ENCODE peak calls at places on chromosomes 12 and 14, in eight cellular contexts. One of them, this sample, is unnamed.

GRCh38 chr14:51424569-51425251 is 184.7 kb downstream of the TMX1 start:
- DNase-seq in right lobe of liver: no peak
- DNase-seq in transverse colon: no peak
- DNase-seq in heart left ventricle: peak; percentile 52
- DNase-seq in IMR-90: peak; percentile 53
- DNase-seq in endothelial cell of umbilical vein: peak; percentile 57
- DNase-seq in tibial nerve: peak; percentile 26
- DNase-seq in uterus: no peak
- DNase-seq in this sample: no peak

GRCh38 chr14:72745991-72746980 is 147.6 kb downstream of the DPF3 start:
- DNase-seq in IMR-90: peak; percentile 84
- DNase-seq in endothelial cell of umbilical vein: no peak
- DNase-seq in uterus: no peak
- DNase-seq in tibial nerve: no peak
- DNase-seq in right lobe of liver: no peak
- DNase-seq in heart left ventricle: no peak
- DNase-seq in transverse colon: no peak
- DNase-seq in this sample: peak; percentile 84

GRCh38 chr14:63426838-63427237 is 108.1 kb upstream of the GPHB5 start:
- DNase-seq in IMR-90: no peak
- DNase-seq in tibial nerve: no peak
- DNase-seq in endothelial cell of umbilical vein: no peak
- DNase-seq in uterus: peak; percentile 36
- DNase-seq in right lobe of liver: no peak
- DNase-seq in heart left ventricle: no peak
- DNase-seq in transverse colon: no peak
- DNase-seq in this sample: no peak

GRCh38 chr14:104105822-104106470 is 20.4 kb downstream of the ASPG start:
- DNase-seq in uterus: no peak
- DNase-seq in tibial nerve: no peak
- DNase-seq in endothelial cell of umbilical vein: no peak
- DNase-seq in right lobe of liver: peak; percentile 56
- DNase-seq in transverse colon: peak; percentile 64
- DNase-seq in heart left ventricle: peak; percentile 15
- DNase-seq in IMR-90: no peak
- DNase-seq in this sample: no peak

GRCh38 chr12:111268738-111269572 is 99.9 kb downstream of the PHETA1 start:
- DNase-seq in uterus: no peak
- DNase-seq in right lobe of liver: no peak
- DNase-seq in endothelial cell of umbilical vein: no peak
- DNase-seq in heart left ventricle: no peak
- DNase-seq in tibial nerve: no peak
- DNase-seq in transverse colon: no peak
- DNase-seq in IMR-90: no peak
- DNase-seq in this sample: no peak

GRCh38 chr14:36221097-36221496 is 44.6 kb upstream of the PTCSC3 start:
- DNase-seq in right lobe of liver: no peak
- DNase-seq in uterus: no peak
- DNase-seq in heart left ventricle: no peak
- DNase-seq in endothelial cell of umbilical vein: no peak
- DNase-seq in tibial nerve: no peak
- DNase-seq in transverse colon: no peak
- DNase-seq in IMR-90: no peak
- DNase-seq in this sample: no peak

GRCh38 chr14:23057757-23058653 is 685 bp upstream of the CDH24 start:
- DNase-seq in right lobe of liver: peak; percentile 90
- DNase-seq in tibial nerve: peak; percentile 68
- DNase-seq in IMR-90: peak; percentile 76
- DNase-seq in transverse colon: peak; percentile 92
- DNase-seq in heart left ventricle: peak; percentile 88
- DNase-seq in endothelial cell of umbilical vein: peak; percentile 87
- DNase-seq in uterus: peak; percentile 89
- DNase-seq in this sample: peak; percentile 96

GRCh38 chr14:21846227-21846885 is 172.7 kb upstream of the OR4E1 start:
- DNase-seq in heart left ventricle: no peak
- DNase-seq in transverse colon: peak; percentile 49
- DNase-seq in IMR-90: peak; percentile 0
- DNase-seq in right lobe of liver: peak; percentile 54
- DNase-seq in tibial nerve: no peak
- DNase-seq in endothelial cell of umbilical vein: peak; percentile 13
- DNase-seq in uterus: no peak
- DNase-seq in this sample: no peak

GRCh38 chr14:95562892-95563685 is 28.2 kb downstream of the GLRX5 start:
- DNase-seq in endothelial cell of umbilical vein: peak; percentile 42
- DNase-seq in right lobe of liver: no peak
- DNase-seq in IMR-90: peak; percentile 16
- DNase-seq in heart left ventricle: no peak
- DNase-seq in tibial nerve: no peak
- DNase-seq in transverse colon: no peak
- DNase-seq in uterus: peak; percentile 20
- DNase-seq in this sample: no peak

GRCh38 chr14:98840076-98840475 is 431.9 kb downstream of the BCL11B start:
- DNase-seq in tibial nerve: no peak
- DNase-seq in heart left ventricle: no peak
- DNase-seq in right lobe of liver: no peak
- DNase-seq in transverse colon: no peak
- DNase-seq in uterus: no peak
- DNase-seq in endothelial cell of umbilical vein: no peak
- DNase-seq in IMR-90: no peak
- DNase-seq in this sample: no peak

GRCh38 chr14:66974397-66975025 is 214.7 kb upstream of the GARIN2 start:
- DNase-seq in transverse colon: no peak
- DNase-seq in endothelial cell of umbilical vein: peak; percentile 5
- DNase-seq in IMR-90: peak; percentile 4
- DNase-seq in uterus: no peak
- DNase-seq in heart left ventricle: no peak
- DNase-seq in right lobe of liver: no peak
- DNase-seq in tibial nerve: no peak
- DNase-seq in this sample: no peak

GRCh38 chr14:101557811-101558738 is 3.2 kb upstream of the DIO3 start:
- DNase-seq in right lobe of liver: peak; percentile 52
- DNase-seq in heart left ventricle: no peak
- DNase-seq in tibial nerve: peak; percentile 46
- DNase-seq in uterus: peak; percentile 72
- DNase-seq in IMR-90: no peak
- DNase-seq in endothelial cell of umbilical vein: no peak
- DNase-seq in transverse colon: peak; percentile 26
- DNase-seq in this sample: no peak

GRCh38 chr12:76649091-76649490 is 89.5 kb upstream of the OSBPL8 start:
- DNase-seq in heart left ventricle: no peak
- DNase-seq in IMR-90: no peak
- DNase-seq in right lobe of liver: no peak
- DNase-seq in tibial nerve: no peak
- DNase-seq in uterus: no peak
- DNase-seq in endothelial cell of umbilical vein: no peak
- DNase-seq in transverse colon: no peak
- DNase-seq in this sample: no peak

GRCh38 chr12:96237465-96238077 is 43.4 kb downstream of the ELK3 start:
- DNase-seq in transverse colon: peak; percentile 59
- DNase-seq in IMR-90: peak; percentile 97
- DNase-seq in uterus: peak; percentile 81
- DNase-seq in endothelial cell of umbilical vein: peak; percentile 96
- DNase-seq in heart left ventricle: peak; percentile 64
- DNase-seq in right lobe of liver: no peak
- DNase-seq in tibial nerve: no peak
- DNase-seq in this sample: peak; percentile 96

GRCh38 chr12:6827437-6827894 is 741 bp upstream of the P3H3 start:
- DNase-seq in heart left ventricle: peak; percentile 92
- DNase-seq in tibial nerve: peak; percentile 87
- DNase-seq in endothelial cell of umbilical vein: peak; percentile 81
- DNase-seq in IMR-90: peak; percentile 79
- DNase-seq in right lobe of liver: no peak
- DNase-seq in transverse colon: peak; percentile 82
- DNase-seq in uterus: peak; percentile 92
- DNase-seq in this sample: peak; percentile 95

DNA sequence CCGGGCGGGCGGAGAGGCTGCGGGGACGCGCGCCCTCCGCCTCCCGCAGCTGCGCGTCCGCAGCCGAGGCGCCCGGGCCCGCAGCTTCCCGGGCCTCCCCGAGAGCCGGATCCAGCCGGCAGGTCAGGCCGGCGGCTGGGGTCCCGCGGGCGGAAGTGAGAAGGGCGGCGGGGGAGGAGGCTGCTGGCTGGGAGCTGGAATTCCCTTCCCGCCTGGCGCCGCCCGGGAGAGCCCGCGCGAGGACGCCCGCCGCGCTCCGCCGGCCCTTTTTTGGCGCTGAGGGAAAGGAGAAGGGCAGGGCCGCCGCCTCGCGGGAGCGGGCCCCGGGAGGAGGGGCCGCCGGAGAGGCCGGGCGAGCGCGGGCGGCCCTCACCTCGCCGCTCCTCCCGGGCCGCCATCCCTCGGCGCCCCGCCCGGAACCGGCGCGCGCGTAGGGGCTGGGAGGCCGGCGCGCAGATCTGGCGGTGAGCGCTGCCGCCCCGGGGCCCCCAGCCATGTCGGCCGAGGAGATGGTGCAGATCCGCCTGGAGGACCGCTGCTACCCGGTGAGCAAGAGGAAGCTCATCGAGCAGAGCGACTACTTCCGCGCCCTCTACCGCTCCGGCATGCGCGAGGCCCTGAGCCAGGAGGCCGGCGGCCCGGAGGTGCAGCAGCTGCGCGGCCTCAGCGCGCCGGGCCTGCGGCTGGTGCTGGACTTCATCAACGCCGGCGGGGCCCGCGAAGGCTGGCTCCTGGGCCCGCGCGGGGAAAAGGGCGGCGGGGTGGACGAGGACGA is at the start of the genes KLHL42 and MANSC4:
- DNase-seq in transverse colon: peak; percentile 69
- DNase-seq in right lobe of liver: peak; percentile 82
- DNase-seq in IMR-90: peak; percentile 73
- DNase-seq in heart left ventricle: peak; percentile 84
- DNase-seq in endothelial cell of umbilical vein: peak; percentile 63
- DNase-seq in uterus: peak; percentile 79
- DNase-seq in tibial nerve: peak; percentile 38
- DNase-seq in this sample: no peak
- TF ChIP-seq POLR2A in transverse colon: peak; percentile 33
- TF ChIP-seq POLR2A in right lobe of liver: peak; percentile 80
- TF ChIP-seq POLR2A in IMR-90: no peak
- TF ChIP-seq POLR2A in heart left ventricle: peak; percentile 30
- TF ChIP-seq POLR2A in endothelial cell of umbilical vein: peak; percentile 70
- TF ChIP-seq POLR2A in uterus: peak; percentile 67
- TF ChIP-seq POLR2A in tibial nerve: no peak
- TF ChIP-seq POLR2A in this sample: peak; percentile 30

DNA sequence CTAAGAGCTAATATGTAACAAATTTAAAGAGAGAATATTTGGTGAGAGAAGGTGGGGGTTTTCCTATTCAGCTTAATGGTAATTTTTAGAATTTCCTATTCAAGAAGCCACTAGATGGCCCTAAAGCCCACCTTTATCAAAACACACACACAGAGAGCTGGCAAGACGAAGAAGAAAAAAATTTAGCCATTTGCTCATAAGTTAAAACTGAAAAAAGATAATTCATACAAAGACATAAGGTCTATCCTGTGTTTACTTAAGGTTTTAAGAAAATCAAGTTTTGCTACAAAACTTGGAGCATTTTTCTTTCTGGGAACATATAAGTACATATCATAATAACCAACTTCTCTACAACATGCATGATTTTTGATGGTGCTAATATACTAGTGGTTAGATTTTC is 46.8 kb upstream of the PCED1B start:
- DNase-seq in uterus: no peak
- DNase-seq in tibial nerve: no peak
- DNase-seq in endothelial cell of umbilical vein: peak; percentile 74
- DNase-seq in right lobe of liver: no peak
- DNase-seq in transverse colon: no peak
- DNase-seq in IMR-90: peak; percentile 77
- DNase-seq in heart left ventricle: no peak
- DNase-seq in this sample: no peak
- H3K27ac ChIP-seq in uterus: no peak overlapping the region
- H3K27ac ChIP-seq in tibial nerve: no peak overlapping the region
- H3K27ac ChIP-seq in endothelial cell of umbilical vein: no peak overlapping the region
- H3K27ac ChIP-seq in right lobe of liver: peak overlapping the region; percentile 17
- H3K27ac ChIP-seq in transverse colon: no peak overlapping the region
- H3K27ac ChIP-seq in IMR-90: no peak overlapping the region
- H3K27ac ChIP-seq in heart left ventricle: no peak overlapping the region
- H3K27ac ChIP-seq in this sample: no peak overlapping the region

DNA sequence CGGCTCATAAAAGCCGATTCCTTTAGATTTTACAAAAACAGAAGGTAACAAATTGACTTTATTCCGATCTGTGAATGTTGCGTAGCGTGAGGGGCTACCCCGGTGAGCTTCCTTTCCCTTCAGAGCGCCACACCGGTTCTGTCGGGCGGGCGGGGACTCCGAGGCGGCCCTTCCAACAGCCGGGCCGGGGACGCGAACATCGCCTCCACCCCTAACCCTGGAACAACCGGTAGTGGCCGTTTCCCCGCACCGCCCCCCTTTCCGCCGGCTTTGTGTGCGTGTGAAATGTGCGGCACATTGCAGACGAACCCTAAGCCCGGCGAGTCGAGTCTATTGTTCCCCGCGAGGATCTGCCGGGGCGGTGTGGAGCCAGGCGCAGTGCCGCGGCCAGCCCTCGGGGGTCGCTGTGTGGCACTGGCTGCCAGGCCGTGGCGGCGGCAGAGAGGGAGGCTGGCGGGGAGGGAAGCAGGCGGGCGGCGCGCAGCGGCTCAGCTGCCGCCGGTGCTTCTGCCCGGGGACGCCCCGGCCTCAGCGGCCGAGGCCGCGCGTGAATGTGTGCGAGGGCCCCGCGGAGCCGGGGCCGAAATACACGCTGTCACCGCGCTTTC is 777 bp upstream of the ARID2 start:
- DNase-seq in uterus: peak; percentile 96
- DNase-seq in transverse colon: peak; percentile 98
- DNase-seq in tibial nerve: peak; percentile 89
- DNase-seq in heart left ventricle: peak; percentile 99
- DNase-seq in right lobe of liver: peak; percentile 98
- DNase-seq in IMR-90: peak; percentile 96
- DNase-seq in endothelial cell of umbilical vein: peak; percentile 97
- DNase-seq in this sample: peak; percentile 98
- TF ChIP-seq POLR2A in uterus: peak; percentile 91
- TF ChIP-seq POLR2A in transverse colon: peak; percentile 95
- TF ChIP-seq POLR2A in tibial nerve: peak; percentile 84
- TF ChIP-seq POLR2A in heart left ventricle: peak; percentile 81
- TF ChIP-seq POLR2A in right lobe of liver: peak; percentile 95
- TF ChIP-seq POLR2A in IMR-90: peak; percentile 95
- TF ChIP-seq POLR2A in endothelial cell of umbilical vein: peak; percentile 84
- TF ChIP-seq POLR2A in this sample: peak; percentile 81

DNA sequence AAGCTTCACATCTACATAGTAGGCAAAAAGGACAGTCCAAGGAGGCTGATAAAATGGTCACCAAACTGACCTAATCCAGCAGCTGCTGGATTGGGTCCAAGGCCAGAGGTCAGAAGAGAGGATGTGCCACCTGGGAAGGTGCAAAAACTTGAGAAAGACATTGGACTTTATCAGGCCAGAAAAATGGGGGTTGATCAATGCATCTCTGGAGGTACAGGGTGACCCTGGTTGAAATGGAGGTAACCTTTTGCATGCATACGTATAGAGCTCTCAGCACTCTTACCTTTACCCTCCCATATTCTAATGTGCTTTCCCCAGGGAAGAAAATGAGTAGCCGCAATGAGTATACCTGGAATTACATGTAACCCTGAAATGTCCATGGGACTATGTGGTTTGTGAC is 16.0 kb downstream of the BTG1 start:
- DNase-seq in tibial nerve: no peak
- DNase-seq in endothelial cell of umbilical vein: no peak
- DNase-seq in IMR-90: no peak
- DNase-seq in transverse colon: no peak
- DNase-seq in heart left ventricle: no peak
- DNase-seq in uterus: no peak
- DNase-seq in right lobe of liver: no peak
- DNase-seq in this sample: no peak
- H3K27ac ChIP-seq in tibial nerve: peak overlapping the region; percentile 13
- H3K27ac ChIP-seq in endothelial cell of umbilical vein: no peak overlapping the region
- H3K27ac ChIP-seq in IMR-90: no peak overlapping the region
- H3K27ac ChIP-seq in transverse colon: no peak overlapping the region
- H3K27ac ChIP-seq in heart left ventricle: no peak overlapping the region
- H3K27ac ChIP-seq in uterus: no peak overlapping the region
- H3K27ac ChIP-seq in right lobe of liver: no peak overlapping the region
- H3K27ac ChIP-seq in this sample: no peak overlapping the region

GRCh38 chr14:70907172-70907995 is at the start of gene PCNX1:
- DNase-seq in uterus: peak; percentile 90
- DNase-seq in right lobe of liver: peak; percentile 93
- DNase-seq in transverse colon: peak; percentile 90
- DNase-seq in endothelial cell of umbilical vein: peak; percentile 79
- DNase-seq in heart left ventricle: peak; percentile 93
- DNase-seq in IMR-90: peak; percentile 79
- DNase-seq in tibial nerve: peak; percentile 77
- DNase-seq in this sample: peak; percentile 95
- TF ChIP-seq POLR2A in uterus: peak; percentile 55
- TF ChIP-seq POLR2A in right lobe of liver: peak; percentile 70
- TF ChIP-seq POLR2A in transverse colon: peak; percentile 36
- TF ChIP-seq POLR2A in endothelial cell of umbilical vein: peak; percentile 49
- TF ChIP-seq POLR2A in heart left ventricle: peak; percentile 37
- TF ChIP-seq POLR2A in IMR-90: peak; percentile 75
- TF ChIP-seq POLR2A in tibial nerve: no peak
- TF ChIP-seq POLR2A in this sample: no peak